ENCODE peak calls at places on chromosomes 12 and 14, in ten cellular contexts. Z, X, B, R, N, L, D, P, T and I are unnamed samples. For H3K4me1, the result is how much of the 10 kb centered on the place peaks cover.

GRCh38 chr14:76924363-76925151 is 98.3 kb downstream of the LRRC74A start:
- DNase-seq in R (no peak), N (no peak), Z (no peak), P (peak), T (no peak), X (peak), D (peak), B (no peak), L (no peak), I (no peak)

GRCh38 chr14:77302926-77303325 is 17.8 kb downstream of the POMT2 start:
- DNase-seq in B (no peak), T (no peak), R (no peak), N (no peak), X (no peak), D (no peak), P (peak), Z (peak), L (no peak), I (no peak)

GRCh38 chr12:112191840-112192321 is 66.5 kb downstream of the TRAFD1 start:
- DNase-seq in T (no peak), Z (peak), X (no peak), R (no peak), D (no peak), P (no peak), B (no peak), L (no peak), N (no peak), I (no peak)

GRCh38 chr14:75837151-75837787 is 144.5 kb downstream of the TGFB3 start:
- DNase-seq in D (no peak), R (no peak), T (no peak), Z (no peak), B (no peak), N (no peak), X (no peak), L (no peak), P (no peak), I (no peak)

GRCh38 chr14:29536886-29537511 is 390.6 kb downstream of the PRKD1 start:
- DNase-seq in Z (peak), L (no peak), B (no peak), R (no peak), D (no peak), P (peak), N (no peak), X (no peak), T (no peak), I (no peak)

GRCh38 chr12:58954002-58954401 is 33.7 kb upstream of the LRIG3 start:
- DNase-seq in B (no peak), T (no peak), X (no peak), L (no peak), D (no peak), P (no peak), N (no peak), Z (no peak), R (no peak), I (no peak)

GRCh38 chr14:58617619-58618018 is 20.1 kb upstream of the DACT1 start:
- DNase-seq in X (no peak), D (no peak), P (peak), L (no peak), B (no peak), T (no peak), R (no peak), N (no peak), Z (peak), I (no peak)

GRCh38 chr14:71574976-71575375 is 357.3 kb upstream of the RGS6 start:
- DNase-seq in B (no peak), L (no peak), Z (peak), D (no peak), N (no peak), P (peak), T (no peak), X (no peak), R (no peak), I (no peak)

GRCh38 chr12:95258803-95259202 is 41.2 kb downstream of the VEZT start:
- DNase-seq in P (no peak), Z (no peak), X (no peak), T (no peak), L (no peak), D (no peak), B (no peak), R (no peak), N (no peak), I (no peak)

GRCh38 chr12:69553626-69554248 is 31.5 kb upstream of the CCT2 start:
- DNase-seq in P (peak), N (no peak), X (no peak), T (no peak), R (peak), D (peak), L (no peak), Z (peak), B (no peak), I (no peak)

GRCh38 chr12:3698218-3698974 is 54.5 kb downstream of the CRACR2A start:
- DNase-seq in Z (peak), D (no peak), L (no peak), B (no peak), P (peak), N (no peak), R (no peak), T (no peak), X (no peak), I (peak)

GRCh38 chr14:104805326-104805678 is 4.4 kb downstream of the ZBTB42 start:
- DNase-seq in T (no peak), X (no peak), P (peak), L (peak), R (peak), B (no peak), D (peak), N (no peak), Z (peak), I (no peak)

GRCh38 chr12:76183459-76184186 is 99.1 kb upstream of the NAP1L1 start:
- DNase-seq in N (no peak), B (no peak), T (peak), D (peak), Z (peak), P (peak), R (peak), L (no peak), X (no peak), I (no peak)

GRCh38 chr12:92055877-92056276 is 89.8 kb downstream of the BTG1 start:
- DNase-seq in Z (no peak), R (no peak), B (peak), L (no peak), P (no peak), X (no peak), T (peak), N (no peak), D (peak), I (no peak)

GRCh38 chr12:126093911-126094310 is 1028.7 kb downstream of the AACS start:
- DNase-seq in P (peak), D (no peak), B (no peak), Z (no peak), X (peak), N (no peak), T (no peak), L (no peak), R (no peak), I (no peak)

GRCh38 chr14:73662439-73663056 is 17.8 kb downstream of the DNAL1 start:
- DNase-seq in R (no peak), N (peak), T (no peak), Z (peak), X (peak), P (peak), D (no peak), L (no peak), B (no peak), I (peak)

GRCh38 chr12:23083267-23083666 is 458.3 kb downstream of the ETNK1 start:
- DNase-seq in P (peak), T (no peak), X (no peak), R (no peak), Z (peak), L (no peak), N (no peak), B (no peak), D (no peak), I (no peak)

GRCh38 chr12:60020068-60020467 is 424.2 kb downstream of the SLC16A7 start:
- DNase-seq in T (no peak), P (no peak), L (no peak), B (no peak), D (no peak), R (no peak), Z (no peak), X (no peak), N (no peak), I (no peak)

GRCh38 chr14:83779266-83779665 is 1750.7 kb upstream of the FLRT2 start:
- DNase-seq in X (no peak), R (no peak), Z (peak), L (no peak), D (no peak), B (no peak), P (peak), N (no peak), T (no peak), I (no peak)

GRCh38 chr14:34501997-34502396 is 37.5 kb downstream of the EAPP start:
- DNase-seq in L (no peak), T (no peak), B (no peak), Z (peak), R (no peak), N (no peak), X (no peak), P (peak), D (no peak), I (no peak)

GRCh38 chr12:31224768-31225448 is 101.0 kb downstream of the SINHCAF start:
- DNase-seq in X (no peak), Z (no peak), N (no peak), R (no peak), B (no peak), P (no peak), D (no peak), L (no peak), T (no peak), I (no peak)

GRCh38 chr12:94922561-94922960 is 80.9 kb downstream of the NDUFA12 start:
- DNase-seq in R (no peak), N (no peak), P (no peak), X (peak), D (no peak), Z (no peak), L (no peak), B (no peak), T (no peak), I (no peak)

GRCh38 chr12:91023326-91024004 is 18.7 kb upstream of the EPYC start:
- DNase-seq in R (no peak), P (peak), X (no peak), T (no peak), Z (peak), N (no peak), L (no peak), D (no peak), B (no peak), I (no peak)

GRCh38 chr14:52868911-52869611 is 77.7 kb upstream of the GNPNAT1 start:
- DNase-seq in B (no peak), R (no peak), N (no peak), Z (no peak), P (no peak), L (no peak), X (no peak), D (no peak), T (no peak), I (no peak)

DNA sequence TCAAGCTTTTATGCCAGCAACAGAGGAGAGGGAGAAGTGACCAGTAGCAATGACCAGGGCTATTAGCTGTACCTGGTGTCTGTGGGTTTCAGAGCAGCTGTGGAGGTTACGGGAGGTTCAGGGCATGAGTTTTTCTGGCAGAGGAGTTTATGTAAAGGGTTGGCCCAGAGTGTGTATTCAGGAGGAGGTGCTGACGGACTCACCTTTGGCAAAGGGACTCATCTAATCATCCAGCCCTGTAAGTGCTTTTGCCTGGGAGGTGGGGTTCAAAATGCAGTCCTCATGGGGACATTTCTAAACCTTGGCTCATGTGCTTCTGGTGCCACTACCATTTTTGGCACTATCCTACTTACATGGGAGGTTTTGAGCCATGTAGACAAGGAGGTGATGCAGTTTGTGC is 95.3 kb downstream of the DAD1 start:
- DNase-seq in Z (no peak), P (no peak), L (peak), R (no peak), D (no peak), T (no peak), B (no peak), X (no peak), N (no peak), I (no peak)
- H3K4me1 ChIP-seq in Z (under half), P (under half), L (under half), R (under half), D (under half), T (under half), B (under half), X (under half), N (under half), I (under half)

GRCh38 chr14:44759263-44759662 is 202.5 kb downstream of the KLHL28 start:
- DNase-seq in N (no peak), X (no peak), R (no peak), D (no peak), L (no peak), Z (no peak), P (no peak), B (no peak), T (no peak), I (no peak)
- TF ChIP-seq CTCF in N (no peak), X (no peak), R (no peak), D (no peak), L (no peak), Z (no peak), P (no peak), B (no peak), T (no peak), I (no peak)

GRCh38 chr12:108693781-108694180 is 37.5 kb downstream of the CORO1C start:
- DNase-seq in N (no peak), B (no peak), Z (no peak), P (no peak), L (no peak), X (no peak), R (no peak), T (no peak), D (no peak), I (no peak)
- H3K4me1 ChIP-seq in N (half or more), B (under half), Z (under half), P (half or more), L (half or more), X (under half), R (under half), T (under half), D (under half), I (half or more)

DNA sequence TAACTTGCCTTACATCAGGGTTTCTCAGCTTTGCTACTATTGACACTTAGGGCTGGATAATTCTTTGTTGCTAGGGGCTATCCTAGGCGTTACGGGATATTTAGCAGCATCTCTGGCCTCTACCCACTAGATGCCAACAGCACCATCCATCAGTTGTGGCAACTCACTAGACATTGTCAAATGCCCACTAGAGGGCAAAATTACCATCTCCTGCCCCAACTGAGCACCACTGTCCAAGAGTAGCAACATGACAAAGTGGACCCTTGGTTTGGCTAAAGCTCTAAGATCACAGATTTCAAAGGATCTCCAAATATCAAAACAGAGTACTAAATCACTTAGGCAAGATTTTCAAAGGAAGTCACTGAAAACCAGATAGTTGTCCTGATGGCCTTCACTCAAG is 251.7 kb upstream of the TBX3 start:
- DNase-seq in R (no peak), Z (no peak), B (no peak), P (no peak), L (no peak), D (no peak), N (no peak), X (no peak), T (no peak), I (no peak)
- TF ChIP-seq CTCF in R (no peak), Z (no peak), B (no peak), P (no peak), L (peak), D (no peak), N (no peak), X (peak), T (no peak), I (peak)

DNA sequence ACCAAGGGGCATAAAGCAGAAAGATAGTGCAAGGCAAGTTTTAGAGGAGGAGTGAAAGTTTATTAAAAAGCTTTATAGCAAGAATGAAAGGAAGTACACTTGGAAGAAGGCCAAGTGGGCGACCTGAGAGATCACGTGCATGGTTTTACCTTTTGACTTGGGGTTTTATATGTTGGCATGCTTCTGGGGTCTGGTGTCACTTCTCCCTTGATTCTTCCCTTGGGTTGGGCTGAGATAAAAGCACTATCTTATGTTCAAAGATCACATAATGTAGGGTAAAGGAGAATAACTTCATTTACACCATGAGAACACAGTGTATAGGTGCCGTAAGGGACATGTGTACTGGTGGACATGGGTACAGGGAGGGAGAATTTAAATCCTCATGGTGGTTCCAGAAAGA is 17.7 kb upstream of the TMEM30B start:
- DNase-seq in Z (no peak), T (peak), R (no peak), B (no peak), P (no peak), N (no peak), X (no peak), D (no peak), L (no peak), I (no peak)
- H3K4me1 ChIP-seq in Z (under half), T (under half), R (under half), B (under half), P (under half), N (under half), X (under half), D (under half), L (under half), I (under half)